ENCODE peak calls at places on chromosome 7, in five cellular contexts. T, K, F, G and E are unnamed samples.

GRCh38 chr7:43077732-43078391 is 34.6 kb upstream of the HECW1 start:
- DNase-seq in T (peak), K (peak), F (peak), G (no peak), E (no peak)

GRCh38 chr7:45888185-45888992 is at the start of gene IGFBP1:
- DNase-seq in T (peak), K (peak), F (no peak), G (no peak), E (no peak)

GRCh38 chr7:98178321-98178720 is 32.9 kb upstream of the BHLHA15 start:
- DNase-seq in T (no peak), K (peak), F (no peak), G (no peak), E (no peak)

GRCh38 chr7:21724562-21724961 is 181.7 kb downstream of the DNAH11 start:
- DNase-seq in T (no peak), K (no peak), F (no peak), G (no peak), E (no peak)

GRCh38 chr7:121076350-121077164 is 88.0 kb downstream of the CPED1 start:
- DNase-seq in T (no peak), K (no peak), F (peak), G (no peak), E (no peak)

GRCh38 chr7:130386876-130387275 is 6.6 kb downstream of the CPA1 start:
- DNase-seq in T (no peak), K (no peak), F (no peak), G (no peak), E (peak)

GRCh38 chr7:157693521-157694388 is 357.0 kb downstream of the DNAJB6 start:
- DNase-seq in T (no peak), K (no peak), F (no peak), G (no peak), E (peak)

GRCh38 chr7:75931676-75932075 is 16.7 kb downstream of the POR start:
- DNase-seq in T (no peak), K (no peak), F (no peak), G (no peak), E (no peak)

GRCh38 chr7:378041-378420 is 88.1 kb downstream of the FOXL3 start:
- DNase-seq in T (no peak), K (no peak), F (no peak), G (no peak), E (no peak)

GRCh38 chr7:74269757-74270277 is 15.6 kb upstream of the RFC2 start:
- DNase-seq in T (peak), K (peak), F (peak), G (peak), E (no peak)

DNA sequence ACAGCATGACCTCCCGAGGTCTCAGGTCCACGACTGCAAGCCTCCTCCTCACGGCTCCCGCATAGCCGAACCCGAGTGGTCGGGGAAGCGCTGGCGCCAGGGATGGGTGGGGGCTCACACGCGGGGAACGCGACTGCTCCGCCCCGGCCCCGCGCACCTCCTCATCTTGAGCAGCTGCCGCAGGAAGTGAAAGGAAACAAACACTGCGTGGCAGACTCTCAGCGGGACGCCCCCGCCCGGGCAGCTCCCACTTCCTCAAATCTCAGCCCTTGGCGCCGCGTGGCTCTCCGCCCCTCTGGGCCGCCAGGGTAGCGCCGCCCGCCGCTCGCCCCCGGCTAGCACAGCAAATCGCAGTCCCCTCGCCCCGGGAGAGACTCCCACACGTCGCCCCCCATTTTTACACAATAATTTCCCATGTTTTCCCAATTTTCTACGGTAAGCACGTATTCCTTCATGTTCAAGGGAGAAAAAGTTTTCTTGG is at the start of gene TMEM243:
- DNase-seq in T (peak), K (peak), F (peak), G (peak), E (peak)
- TF ChIP-seq POLR2A in T (no peak), K (peak), F (no peak), G (peak), E (peak)

GRCh38 chr7:119288401-119288800 is 984.6 kb upstream of the KCND2 start:
- DNase-seq in T (no peak), K (no peak), F (no peak), G (no peak), E (no peak)
- TF ChIP-seq KDM1A in T (no peak), K (no peak), F (no peak), G (no peak), E (no peak)

DNA sequence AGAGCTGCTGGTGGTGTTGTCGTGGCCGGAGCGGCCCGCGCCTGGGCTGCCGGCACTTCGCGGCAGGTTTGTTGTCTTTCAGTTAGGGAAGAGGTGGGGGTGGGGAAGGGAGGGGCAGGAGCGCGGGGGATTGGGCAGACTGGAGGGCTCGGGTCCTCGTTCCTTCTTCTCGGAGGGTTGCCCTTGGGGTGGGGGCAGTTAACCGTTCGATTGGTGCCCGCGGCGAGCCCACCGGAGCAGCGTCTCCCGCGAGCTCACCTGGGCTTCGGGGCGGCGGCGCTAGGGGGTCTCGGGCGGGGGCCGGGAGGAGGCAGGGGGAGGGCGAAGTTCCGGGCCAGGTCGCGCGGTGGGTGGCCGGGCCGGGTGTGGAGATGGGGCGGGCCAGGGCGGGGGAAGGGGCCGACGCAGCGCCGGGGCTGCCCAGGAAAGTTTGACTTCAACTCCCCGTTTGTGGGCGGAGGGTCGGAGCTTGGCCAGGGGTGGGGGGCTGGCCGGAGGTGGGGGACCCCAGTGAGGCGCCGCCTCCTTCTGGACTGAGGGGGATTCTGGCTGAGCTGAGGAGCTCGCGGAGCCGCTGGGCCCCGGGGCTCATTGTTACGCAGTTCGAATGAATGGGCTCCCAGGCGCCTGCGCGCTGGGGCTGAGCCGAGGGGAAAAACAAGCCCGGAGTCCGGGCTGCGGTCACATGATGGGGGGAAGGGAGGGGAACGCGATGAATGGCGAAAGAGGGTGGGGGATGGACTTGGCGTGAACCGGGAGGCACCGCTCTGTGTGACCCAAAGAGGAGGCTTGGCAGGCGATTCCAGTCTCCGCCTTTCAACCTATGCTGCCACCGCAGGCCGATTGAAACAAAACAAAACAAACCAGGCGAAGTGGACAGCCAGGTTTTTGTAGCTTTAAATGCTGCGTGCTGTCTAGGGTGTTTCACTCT is 582 bp downstream of the HBP1 start:
- DNase-seq in T (peak), K (peak), F (peak), G (peak), E (peak)
- TF ChIP-seq EP300 in T (peak), K (no peak), F (peak), G (no peak), E (no peak)

GRCh38 chr7:26188291-26188999 is 12.1 kb downstream of the HNRNPA2B1 start:
- DNase-seq in T (no peak), K (no peak), F (no peak), G (no peak), E (no peak)

GRCh38 chr7:26183545-26184282 is 16.8 kb downstream of the HNRNPA2B1 start:
- DNase-seq in T (no peak), K (no peak), F (no peak), G (no peak), E (no peak)

GRCh38 chr7:26187380-26188290 is 12.9 kb downstream of the HNRNPA2B1 start:
- DNase-seq in T (no peak), K (no peak), F (no peak), G (no peak), E (no peak)

GRCh38 chr7:26189000-26189539 is 11.5 kb downstream of the HNRNPA2B1 start:
- DNase-seq in T (no peak), K (no peak), F (no peak), G (no peak), E (no peak)

GRCh38 chr7:26186364-26187311 is 13.9 kb downstream of the HNRNPA2B1 start:
- DNase-seq in T (no peak), K (no peak), F (no peak), G (no peak), E (no peak)
- TF ChIP-seq POLR2A in T (peak), K (no peak), F (peak), G (peak), E (peak)

DNA sequence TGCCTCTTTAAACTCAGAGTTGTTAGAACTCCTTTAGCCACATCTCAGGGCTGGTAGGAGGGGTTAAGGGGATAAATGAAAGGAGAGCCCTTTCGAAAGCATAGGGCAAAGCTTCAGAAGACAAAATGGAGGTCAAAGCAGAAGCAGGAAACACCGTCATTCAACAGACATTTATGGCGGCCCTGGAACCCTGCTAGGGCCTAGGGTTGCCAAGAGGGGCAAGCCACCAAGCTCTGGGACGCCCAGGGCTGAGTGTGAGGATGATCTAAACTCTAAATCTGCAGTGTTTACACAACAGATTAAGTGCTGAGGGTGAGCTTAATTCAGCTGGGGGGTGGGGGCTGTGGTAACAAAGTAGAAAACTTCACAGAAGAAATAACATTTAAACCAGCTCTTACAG is 79.0 kb upstream of the NFE2L3 start:
- DNase-seq in T (no peak), K (no peak), F (no peak), G (no peak), E (no peak)
- TF ChIP-seq KDM1A in T (no peak), K (no peak), F (no peak), G (no peak), E (no peak)